ENCODE peak calls at places on chromosomes 1 and 21, in five cellular contexts. U is HCT116, P is fibroblast of the aortic adventitia, A is body of pancreas, F is H1. K is an unnamed sample.
A peak's percentile ranks its signal among the peaks of the same experiment; 100 is the strongest.

GRCh38 chr1:69967245-69967766 is 238.1 kb downstream of the LRRC40 start:
- DNase-seq in U (no peak), P (peak; percentile 10), A (no peak), F (no peak), K (no peak)

GRCh38 chr1:158942490-158942889 is 11.1 kb downstream of the PYHIN1 start:
- DNase-seq in U (no peak), P (no peak), A (no peak), F (no peak), K (no peak)

GRCh38 chr1:28172690-28173150 is 3.8 kb downstream of the PTAFR start:
- DNase-seq in U (no peak), P (peak; percentile 68), A (peak; percentile 42), F (no peak), K (peak; percentile 65)

GRCh38 chr1:2343023-2343935 is 48.1 kb downstream of the MORN1 start:
- DNase-seq in U (no peak), P (no peak), A (no peak), F (no peak), K (no peak)

GRCh38 chr21:36127250-36127904 is 7.5 kb upstream of the CBR3 start:
- DNase-seq in U (no peak), P (no peak), A (no peak), F (no peak), K (no peak)

GRCh38 chr1:216034506-216034905 is 388.7 kb downstream of the USH2A start:
- DNase-seq in U (no peak), P (no peak), A (no peak), F (no peak), K (peak; percentile 3)

GRCh38 chr1:215002471-215002870 is 80.1 kb upstream of the KCNK2 start:
- DNase-seq in U (no peak), P (peak; percentile 99), A (no peak), F (no peak), K (no peak)

GRCh38 chr1:182664281-182664680 is 20.1 kb downstream of the RGS8 start:
- DNase-seq in U (no peak), P (no peak), A (no peak), F (no peak), K (no peak)

GRCh38 chr1:228343211-228343661 is 63.4 kb downstream of the TRIM11 start:
- DNase-seq in U (no peak), P (no peak), A (peak; percentile 2), F (peak; percentile 35), K (no peak)

GRCh38 chr1:109767596-109768334 is 4.0 kb upstream of the EPS8L3 start:
- DNase-seq in U (no peak), P (no peak), A (peak; percentile 3), F (no peak), K (no peak)

GRCh38 chr1:13617773-13618172 is 34.1 kb downstream of the PDPN start:
- DNase-seq in U (no peak), P (no peak), A (no peak), F (no peak), K (no peak)

GRCh38 chr1:198676253-198676652 is 37.4 kb downstream of the PTPRC start:
- DNase-seq in U (no peak), P (no peak), A (no peak), F (no peak), K (peak; percentile 98)

GRCh38 chr1:46399307-46399706 is 5.2 kb downstream of the FAAH start:
- DNase-seq in U (no peak), P (no peak), A (no peak), F (no peak), K (no peak)

GRCh38 chr1:173300249-173301044 is 93.3 kb upstream of the TNFSF4 start:
- DNase-seq in U (no peak), P (no peak), A (no peak), F (no peak), K (no peak)

GRCh38 chr1:112707217-112708001 is 482 bp upstream of the RHOC start:
- DNase-seq in U (peak; percentile 75), P (peak; percentile 86), A (peak; percentile 92), F (peak; percentile 94), K (peak; percentile 49)

GRCh38 chr21:17461014-17461413 is 51.8 kb upstream of the CXADR start:
- DNase-seq in U (no peak), P (peak; percentile 91), A (peak; percentile 52), F (no peak), K (no peak)

GRCh38 chr1:64000021-64000420 is 203.4 kb upstream of the UBE2U start:
- DNase-seq in U (no peak), P (peak; percentile 34), A (no peak), F (no peak), K (no peak)

GRCh38 chr1:237864338-237865244 is 26.1 kb downstream of the ZP4 start:
- DNase-seq in U (no peak), P (peak; percentile 1), A (peak; percentile 83), F (peak; percentile 92), K (no peak)

GRCh38 chr21:45850181-45850580 is 131.4 kb upstream of the COL6A1 start:
- DNase-seq in U (no peak), P (no peak), A (no peak), F (no peak), K (no peak)

GRCh38 chr1:174110053-174110452 is 49.3 kb upstream of the RABGAP1L start:
- DNase-seq in U (no peak), P (no peak), A (no peak), F (no peak), K (no peak)

GRCh38 chr1:110003747-110004428 is 19.3 kb downstream of the AHCYL1 start:
- DNase-seq in U (peak; percentile 73), P (peak; percentile 99), A (peak; percentile 81), F (peak; percentile 53), K (peak; percentile 41)

GRCh38 chr1:22450421-22451021 is 1.1 kb upstream of the ZBTB40 start:
- DNase-seq in U (no peak), P (no peak), A (peak; percentile 67), F (no peak), K (no peak)

GRCh38 chr1:64801851-64802523 is 57.1 kb downstream of the RAVER2 start:
- DNase-seq in U (no peak), P (no peak), A (no peak), F (no peak), K (no peak)

GRCh38 chr1:53402891-53403655 is 56.1 kb upstream of the DMRTB1 start:
- DNase-seq in U (no peak), P (no peak), A (no peak), F (no peak), K (no peak)

GRCh38 chr1:27447883-27448282 is 42.1 kb downstream of the WASF2 start:
- DNase-seq in U (no peak), P (no peak), A (no peak), F (no peak), K (no peak)

GRCh38 chr1:221035680-221036153 is 156.5 kb downstream of the HLX start:
- DNase-seq in U (no peak), P (peak; percentile 65), A (no peak), F (no peak), K (no peak)

GRCh38 chr1:1433804-1434130 is 1.7 kb upstream of the VWA1 start:
- DNase-seq in U (peak; percentile 56), P (peak; percentile 28), A (peak; percentile 47), F (no peak), K (no peak)

GRCh38 chr1:234540404-234540762 is 61.4 kb upstream of the TARBP1 start:
- DNase-seq in U (no peak), P (no peak), A (no peak), F (no peak), K (no peak)
- H3K4me3 ChIP-seq in U (no peak overlapping the region), P (no peak overlapping the region), A (no peak overlapping the region), F (no peak overlapping the region), K (no peak overlapping the region)

DNA sequence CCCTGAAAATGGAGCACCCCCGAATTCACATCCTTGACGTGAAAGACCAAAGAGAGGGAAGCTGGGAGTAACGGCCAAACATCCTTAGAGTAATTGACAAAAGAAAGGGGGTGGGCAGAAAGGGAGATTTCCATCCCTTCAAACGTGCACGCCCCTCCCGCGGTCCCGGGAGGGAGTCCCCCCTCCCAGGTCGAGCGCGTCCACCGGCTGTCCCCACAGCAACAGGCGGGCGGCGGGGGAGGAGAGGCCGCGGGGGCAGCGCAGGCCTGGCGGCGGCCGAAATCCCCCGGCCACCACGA is 5.3 kb upstream of the PROX1 start:
- DNase-seq in U (no peak), P (no peak), A (no peak), F (no peak), K (no peak)
- H3K4me3 ChIP-seq in U (no peak overlapping the region), P (no peak overlapping the region), A (no peak overlapping the region), F (peak overlapping the region; percentile 85), K (no peak overlapping the region)

DNA sequence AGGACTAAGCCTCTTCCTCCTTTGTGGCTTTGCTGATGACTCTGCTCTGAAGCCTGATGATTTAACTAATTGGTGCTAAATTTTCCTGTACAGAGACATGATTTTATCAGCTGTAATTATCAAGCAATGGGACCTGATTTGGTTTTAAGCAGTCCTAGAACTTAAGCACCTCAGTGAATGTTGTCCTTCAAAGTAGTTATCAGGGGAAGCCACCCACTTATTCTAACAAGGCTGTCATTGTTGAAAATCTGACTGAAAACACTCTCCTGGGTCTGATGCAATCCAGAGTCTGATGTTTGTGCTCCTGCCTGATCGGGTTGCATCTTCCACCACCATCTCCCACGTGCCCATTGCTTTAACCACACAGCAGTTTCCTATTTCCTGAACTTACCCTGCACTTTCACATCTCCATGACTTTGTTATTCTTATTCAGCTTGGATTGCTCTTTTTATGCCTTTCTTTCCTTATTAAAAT is 54.8 kb downstream of the S1PR1 start:
- DNase-seq in U (no peak), P (peak; percentile 64), A (no peak), F (no peak), K (peak; percentile 88)
- H3K4me3 ChIP-seq in U (no peak overlapping the region), P (no peak overlapping the region), A (no peak overlapping the region), F (no peak overlapping the region), K (peak overlapping the region; percentile 5)

GRCh38 chr1:207818971-207819451 is 67.2 kb downstream of the CD46 start:
- DNase-seq in U (no peak), P (peak; percentile 45), A (no peak), F (no peak), K (no peak)

GRCh38 chr1:207821464-207822045 is 69.7 kb downstream of the CD46 start:
- DNase-seq in U (no peak), P (no peak), A (peak; percentile 71), F (no peak), K (no peak)

GRCh38 chr1:207822602-207823451 is 71.0 kb downstream of the CD46 start:
- DNase-seq in U (no peak), P (peak; percentile 74), A (peak; percentile 94), F (no peak), K (no peak)

GRCh38 chr1:207822124-207822601 is 70.3 kb downstream of the CD46 start:
- DNase-seq in U (no peak), P (no peak), A (no peak), F (no peak), K (no peak)

DNA sequence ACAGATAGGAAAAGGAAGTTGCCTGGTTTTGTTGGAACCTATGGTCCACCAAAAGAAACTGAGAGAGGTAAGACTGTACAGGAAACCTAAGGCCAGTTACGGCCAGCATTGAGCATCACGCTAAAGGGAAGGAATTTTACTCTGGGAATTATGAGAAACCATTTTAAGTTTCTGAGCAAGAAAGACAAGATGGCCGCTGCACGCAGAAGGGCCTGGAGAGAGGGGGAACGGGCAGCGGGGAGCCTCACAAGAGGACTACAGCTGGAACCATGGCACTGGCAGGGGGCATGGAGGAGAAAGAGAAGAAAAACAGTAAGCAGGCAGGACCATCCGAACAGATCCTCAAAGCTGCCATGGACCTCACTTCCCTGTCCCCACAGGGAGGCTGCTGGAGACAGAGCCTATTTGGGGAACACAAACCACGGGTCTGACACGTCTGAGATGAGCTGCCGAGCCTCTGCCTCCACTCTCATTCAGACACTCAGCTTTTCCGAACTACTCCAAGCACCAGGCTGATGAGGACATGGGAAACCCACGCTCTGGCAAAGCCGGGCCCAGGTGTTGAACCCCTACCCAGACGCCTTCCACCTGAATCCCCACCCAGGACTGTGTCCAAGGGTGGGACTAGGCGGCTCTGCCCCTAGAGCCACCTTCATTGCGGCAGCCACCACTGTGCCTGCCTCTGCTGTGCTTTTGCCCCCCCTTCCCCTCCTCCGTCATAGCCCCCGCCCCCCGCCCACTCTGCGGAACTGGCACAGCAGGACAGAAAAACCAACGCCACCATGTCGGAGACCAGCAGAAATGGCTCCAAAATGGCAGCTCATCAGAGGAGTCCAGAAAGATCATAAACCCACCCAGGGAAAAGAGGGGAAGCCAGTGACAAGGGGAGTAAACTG is 69.0 kb downstream of the CD46 start:
- DNase-seq in U (no peak), P (no peak), A (peak; percentile 48), F (no peak), K (no peak)
- H3K4me3 ChIP-seq in U (no peak overlapping the region), P (no peak overlapping the region), A (peak overlapping the region; percentile 50), F (no peak overlapping the region), K (no peak overlapping the region)

K was measured in Jurkat, Clone E6-1.